ENCODE peak calls at places on chromosomes 4 and X, in four cellular contexts. J, E, K and G are unnamed samples.

GRCh38 chr4:128006592-128006991 is 41.4 kb downstream of the ABHD18 start:
- DNase-seq in K (no peak), E (no peak), J (no peak), G (no peak)

GRCh38 chrX:106906361-106906760 is 3.2 kb upstream of the RIPPLY1 start:
- DNase-seq in J (no peak), E (no peak), K (no peak), G (no peak)

GRCh38 chr4:8133897-8134542 is 24.6 kb downstream of the ABLIM2 start:
- DNase-seq in K (no peak), J (no peak), E (no peak), G (no peak)

GRCh38 chr4:30953799-30954198 is 233.6 kb downstream of the PCDH7 start:
- DNase-seq in J (no peak), K (no peak), E (no peak), G (no peak)

GRCh38 chr4:7034262-7035081 is 8.7 kb upstream of the TADA2B start:
- DNase-seq in K (no peak), J (peak), E (peak), G (no peak)

GRCh38 chrX:65587616-65588526 is 53.3 kb upstream of the LAS1L start:
- DNase-seq in K (peak), E (no peak), J (no peak), G (no peak)

GRCh38 chrX:66676413-66676812 is 37.5 kb upstream of the EDA2R start:
- DNase-seq in K (no peak), E (no peak), J (no peak), G (no peak)

GRCh38 chr4:6179362-6179761 is 21.0 kb downstream of the JAKMIP1 start:
- DNase-seq in K (no peak), J (no peak), E (no peak), G (no peak)

GRCh38 chrX:49291615-49292337 is 11.7 kb upstream of the GAGE10 start:
- DNase-seq in E (peak), K (peak), J (peak), G (peak)

GRCh38 chr4:127604949-127605709 is 27.6 kb upstream of the INTU start:
- DNase-seq in K (peak), E (no peak), J (peak), G (peak)

GRCh38 chrX:137166591-137166990 is 132.8 kb upstream of the GPR101 start:
- DNase-seq in J (no peak), K (peak), E (no peak), G (peak)

GRCh38 chrX:151801980-151802379 is 67.4 kb downstream of the CNGA2 start:
- DNase-seq in E (peak), J (no peak), K (peak), G (no peak)

GRCh38 chr4:165625281-165625680 is 246.5 kb downstream of the CPE start:
- DNase-seq in K (no peak), E (no peak), J (no peak), G (no peak)

GRCh38 chr4:106238819-106239420 is 77.1 kb downstream of the TBCK start:
- DNase-seq in J (peak), K (peak), E (peak), G (peak)

GRCh38 chr4:58149404-58150085 is 1039.4 kb upstream of the IGFBP7 start:
- DNase-seq in E (no peak), J (no peak), K (no peak), G (no peak)

GRCh38 chr4:48189731-48190130 is 55.7 kb upstream of the TXK start:
- DNase-seq in K (no peak), E (no peak), J (no peak), G (no peak)

GRCh38 chrX:117120700-117121099 is 657.9 kb upstream of the CT83 start:
- DNase-seq in E (no peak), K (no peak), J (no peak), G (no peak)

GRCh38 chrX:18964026-18964425 is 19.9 kb downstream of the PHKA2 start:
- DNase-seq in K (no peak), J (no peak), E (no peak), G (no peak)

GRCh38 chr4:5206391-5206790 is 155.1 kb downstream of the STK32B start:
- DNase-seq in E (no peak), J (no peak), K (peak), G (no peak)

GRCh38 chrX:7132335-7133035 is 15.0 kb upstream of the STS start:
- DNase-seq in E (peak), K (peak), J (peak), G (peak)

GRCh38 chr4:185165605-185166063 is 22.6 kb downstream of the SLC25A4 start:
- DNase-seq in E (no peak), K (no peak), J (no peak), G (no peak)

GRCh38 chr4:153485860-153486259 is 19.7 kb downstream of the TMEM131L start:
- DNase-seq in E (no peak), K (no peak), J (no peak), G (no peak)

GRCh38 chr4:38128478-38129451 is 168.6 kb downstream of the PTTG2 start:
- DNase-seq in K (no peak), J (peak), E (no peak), G (peak)

GRCh38 chr4:152189451-152190179 is 346.3 kb downstream of the FBXW7 start:
- DNase-seq in J (no peak), E (no peak), K (no peak), G (no peak)

GRCh38 chr4:108690738-108691137 is 40.3 kb downstream of the OSTC start:
- DNase-seq in E (no peak), J (no peak), K (no peak), G (no peak)

GRCh38 chrX:119228506-119229290 is 7.4 kb upstream of the PGRMC1 start:
- DNase-seq in K (no peak), J (no peak), E (no peak), G (no peak)

GRCh38 chr4:10971800-10972398 is 287.3 kb upstream of the CLNK start:
- DNase-seq in E (no peak), J (no peak), K (no peak), G (no peak)

GRCh38 chr4:185840953-185841352 is 29.0 kb upstream of the SORBS2 start:
- DNase-seq in J (no peak), E (no peak), K (no peak), G (no peak)

GRCh38 chrX:47807548-47807947 is 29.2 kb upstream of the ZNF81 start:
- DNase-seq in E (no peak), J (no peak), K (no peak), G (peak)

GRCh38 chr4:53852343-53852742 is 212.1 kb downstream of the CHIC2 start:
- DNase-seq in J (no peak), K (no peak), E (no peak), G (no peak)

GRCh38 chr4:26342328-26343040 is 21.7 kb downstream of the RBPJ start:
- DNase-seq in E (peak), J (peak), K (peak), G (no peak)
- TF ChIP-seq PHF8 in E (no peak), J (no peak), K (no peak), G (no peak)

GRCh38 chr4:138204507-138204906 is 37.6 kb downstream of the SLC7A11 start:
- DNase-seq in K (no peak), J (peak), E (no peak), G (no peak)

GRCh38 chr4:138202686-138203085 is 39.5 kb downstream of the SLC7A11 start:
- DNase-seq in K (no peak), J (no peak), E (no peak), G (no peak)

GRCh38 chr4:138200236-138200590 is 41.9 kb downstream of the SLC7A11 start:
- DNase-seq in K (no peak), J (no peak), E (no peak), G (no peak)

GRCh38 chr4:138196153-138196552 is 46.0 kb downstream of the SLC7A11 start:
- DNase-seq in K (no peak), E (no peak), J (no peak), G (no peak)

GRCh38 chr4:138199568-138200235 is 42.4 kb downstream of the SLC7A11 start:
- DNase-seq in J (peak), K (no peak), E (no peak), G (no peak)
- TF ChIP-seq PHF8 in J (no peak), K (no peak), E (no peak), G (no peak)

GRCh38 chrX:74578137-74578536 is 36.3 kb downstream of the RLIM start:
- DNase-seq in K (no peak), J (no peak), E (no peak), G (no peak)
- TF ChIP-seq PHF8 in K (no peak), J (no peak), E (no peak), G (no peak)

GRCh38 chr4:121464854-121465253 is 84.0 kb upstream of the QRFPR start:
- DNase-seq in J (no peak), K (no peak), E (no peak), G (no peak)
- TF ChIP-seq PHF8 in J (no peak), K (no peak), E (no peak), G (no peak)

GRCh38 chr4:82713856-82714255 is 84.7 kb downstream of the SCD5 start:
- DNase-seq in J (no peak), E (no peak), K (no peak), G (no peak)

GRCh38 chr4:82706349-82707000 is 92.1 kb downstream of the SCD5 start:
- DNase-seq in J (no peak), E (no peak), K (no peak), G (no peak)

GRCh38 chr4:82708982-82709381 is 89.6 kb downstream of the SCD5 start:
- DNase-seq in E (no peak), K (no peak), J (no peak), G (no peak)

GRCh38 chr4:82711158-82711785 is 87.3 kb downstream of the SCD5 start:
- DNase-seq in E (no peak), J (no peak), K (no peak), G (no peak)

DNA sequence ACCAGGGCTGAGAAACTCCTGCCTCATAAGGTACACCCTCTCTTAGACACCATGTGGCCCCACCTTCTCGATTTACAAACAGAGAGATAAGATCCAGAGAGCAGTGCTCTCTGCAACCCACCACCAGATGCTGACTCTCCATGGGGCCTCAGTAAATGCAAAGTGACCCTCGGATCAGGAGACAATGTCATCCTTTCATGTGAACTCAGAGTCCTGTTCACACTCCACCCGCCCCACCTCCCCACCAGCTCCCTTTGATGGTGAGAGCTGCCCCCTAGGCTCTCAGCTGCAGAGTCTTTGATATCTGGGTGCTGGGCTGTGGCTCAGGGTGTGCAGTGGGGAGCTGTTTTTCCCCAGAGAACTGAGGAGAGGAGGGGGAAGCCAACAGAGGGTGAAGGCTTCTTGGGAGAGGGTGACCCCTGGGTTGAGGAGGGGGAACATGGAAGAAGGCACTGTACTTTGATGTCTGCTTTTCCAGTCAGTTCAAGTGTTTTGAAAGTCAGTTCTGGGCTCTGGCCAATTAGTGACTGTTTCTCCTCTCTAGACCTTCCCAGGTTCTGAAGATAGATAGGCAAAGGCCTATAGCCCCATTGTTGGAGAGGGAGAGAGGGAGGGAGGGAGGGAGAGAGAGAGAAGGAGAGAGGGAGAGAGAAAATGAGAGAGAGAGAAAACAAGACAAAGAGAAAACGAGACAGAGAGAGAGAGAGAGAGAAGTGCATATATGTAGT is 88.2 kb downstream of the SCD5 start:
- DNase-seq in J (peak), E (no peak), K (no peak), G (no peak)
- TF ChIP-seq PHF8 in J (no peak), E (no peak), K (no peak), G (no peak)

GRCh38 chr4:70701271-70701670 is 12.9 kb downstream of the UTP3 start:
- DNase-seq in J (no peak), K (no peak), E (no peak), G (no peak)
- TF ChIP-seq PHF8 in J (no peak), K (no peak), E (no peak), G (no peak)